ENCODE peak calls at places on chromosome 17, in seven cellular contexts. S is activated T-helper 1 cell treated with anti-CD3 and anti-CD28 coated beads, Interleukin-12 subunit alpha, Interleukin-12 subunit beta, Interleukin-2, Interleukin-4 antibody, amounts not matched to agents 30 ng/mL and 10 ng/mL and 1 ng/mL, durations not matched to agents 14 hours and 24 hours and 36 hours; X is heart right ventricle; O is germinal center; A is effector CD4-positive, alpha-beta T cell; R is Right ventricle myocardium superior; N is stimulated activated CD8-positive, alpha-beta memory T cell treated with anti-CD3 and anti-CD28 coated beads, Interleukin-12 subunit alpha, Interleukin-12 subunit beta, amount 100 ng/mL, for 4 hours. Z is an unnamed sample.

GRCh38 chr17:76994237-76994637 is 126.0 kb downstream of the MGAT5B start:
- DNase-seq in S (no peak), X (no peak), O (no peak), A (no peak), R (no peak), N (no peak), Z (no peak)

GRCh38 chr17:46194393-46195216 is 1.4 kb upstream of the KANSL1 start:
- DNase-seq in S (peak), X (no peak), O (peak), A (peak), R (no peak), N (no peak), Z (peak)

GRCh38 chr17:33628500-33629336 is 335.6 kb upstream of the ASIC2 start:
- DNase-seq in S (no peak), X (peak), O (no peak), A (no peak), R (peak), N (no peak), Z (no peak)

GRCh38 chr17:35255316-35255715 is 12.4 kb downstream of the SLFN5 start:
- DNase-seq in S (no peak), X (no peak), O (no peak), A (no peak), R (no peak), N (no peak), Z (no peak)

GRCh38 chr17:836154-836553 is 54.0 kb downstream of the MRM3 start:
- DNase-seq in S (no peak), X (no peak), O (no peak), A (no peak), R (no peak), N (no peak), Z (no peak)

GRCh38 chr17:38465420-38466345 is 37.4 kb downstream of the ARHGAP23 start:
- DNase-seq in S (no peak), X (peak), O (peak), A (no peak), R (peak), N (no peak), Z (no peak)

GRCh38 chr17:10182785-10183184 is 15.6 kb downstream of the GAS7 start:
- DNase-seq in S (no peak), X (no peak), O (no peak), A (no peak), R (no peak), N (no peak), Z (no peak)

GRCh38 chr17:2844386-2844785 is 48.1 kb downstream of the RAP1GAP2 start:
- DNase-seq in S (no peak), X (no peak), O (no peak), A (no peak), R (no peak), N (no peak), Z (no peak)

GRCh38 chr17:43211123-43211479 is 574 bp upstream of the TMEM106A start:
- DNase-seq in S (no peak), X (no peak), O (no peak), A (no peak), R (no peak), N (no peak), Z (no peak)

GRCh38 chr17:31926100-31926729 is 10.6 kb upstream of the SUZ12 start:
- DNase-seq in S (no peak), X (no peak), O (no peak), A (no peak), R (no peak), N (no peak), Z (no peak)

GRCh38 chr17:32275060-32276042 is 9.7 kb downstream of the RHBDL3 start:
- DNase-seq in S (no peak), X (peak), O (no peak), A (no peak), R (peak), N (no peak), Z (no peak)

GRCh38 chr17:80453980-80454556 is 22.3 kb downstream of the NPTX1 start:
- DNase-seq in S (no peak), X (no peak), O (no peak), A (no peak), R (no peak), N (no peak), Z (no peak)

GRCh38 chr17:45925311-45925710 is 31.0 kb downstream of the MAPT start:
- DNase-seq in S (no peak), X (no peak), O (no peak), A (no peak), R (no peak), N (no peak), Z (no peak)